ENCODE peak calls at places on chromosomes 13 and 19, in seven cellular contexts. M is GM23338, R is GM23248, N is neural progenitor cell, E is OCI-LY7, J is SK-N-SH, Z is HCT116. B is an unnamed sample.

GRCh38 chr13:95058680-95059079 is 242.6 kb downstream of the ABCC4 start:
- DNase-seq in J (no peak), E (no peak), M (no peak), R (no peak), N (no peak), Z (no peak), B (no peak)

GRCh38 chr19:34075661-34076091 is 96.6 kb upstream of the LSM14A start:
- DNase-seq in E (no peak), J (no peak), N (no peak), M (no peak), R (peak; percentile 15), Z (no peak), B (no peak)

GRCh38 chr13:41915096-41915495 is 45.8 kb downstream of the VWA8 start:
- DNase-seq in J (no peak), Z (no peak), R (peak; percentile 52), N (no peak), E (no peak), M (no peak), B (no peak)

GRCh38 chr13:66402071-66402470 is 828.1 kb downstream of the PCDH9 start:
- DNase-seq in M (no peak), N (no peak), Z (no peak), E (no peak), R (no peak), J (no peak), B (no peak)

GRCh38 chr19:56995298-56995697 is 124.5 kb upstream of the USP29 start:
- DNase-seq in R (no peak), E (no peak), N (no peak), M (no peak), J (no peak), Z (no peak), B (no peak)

GRCh38 chr19:40006273-40006691 is 9.4 kb downstream of the ZNF546 start:
- DNase-seq in N (no peak), R (peak; percentile 81), M (no peak), E (no peak), J (no peak), Z (no peak), B (no peak)

GRCh38 chr13:32168136-32168535 is 136.6 kb downstream of the FRY start:
- DNase-seq in R (no peak), J (no peak), M (no peak), Z (no peak), N (no peak), E (no peak), B (no peak)

GRCh38 chr19:19752760-19753403 is 20.0 kb upstream of the ZNF14 start:
- DNase-seq in M (no peak), Z (no peak), R (no peak), J (peak; percentile 18), E (no peak), N (no peak), B (no peak)

GRCh38 chr19:50921391-50922315 is 10.5 kb upstream of the KLK4 start:
- DNase-seq in N (peak; percentile 34), Z (no peak), J (no peak), M (peak; percentile 36), R (no peak), E (no peak), B (no peak)

GRCh38 chr13:76004411-76004810 is 368.3 kb downstream of the LMO7 start:
- DNase-seq in N (no peak), M (no peak), Z (no peak), J (no peak), R (no peak), E (no peak), B (no peak)

GRCh38 chr13:44730099-44730498 is 154.0 kb upstream of the TSC22D1 start:
- DNase-seq in M (no peak), R (no peak), J (no peak), N (no peak), Z (no peak), E (no peak), B (no peak)
- TF ChIP-seq EZH2phosphoT487 in M (no peak), R (no peak), J (no peak), N (no peak), Z (no peak), E (no peak), B (no peak)

GRCh38 chr13:25869941-25870340 is 181.9 kb downstream of the SHISA2 start:
- DNase-seq in J (no peak), M (no peak), Z (no peak), E (no peak), R (no peak), N (no peak), B (no peak)

GRCh38 chr13:25868483-25868882 is 183.3 kb downstream of the SHISA2 start:
- DNase-seq in Z (no peak), M (no peak), N (no peak), R (no peak), J (no peak), E (no peak), B (no peak)

GRCh38 chr13:25872871-25873607 is 178.8 kb downstream of the SHISA2 start:
- DNase-seq in N (no peak), Z (no peak), M (no peak), E (no peak), R (no peak), J (no peak), B (no peak)

GRCh38 chr13:25874064-25874737 is 177.6 kb downstream of the SHISA2 start:
- DNase-seq in E (no peak), J (no peak), M (no peak), N (no peak), R (no peak), Z (no peak), B (no peak)

DNA sequence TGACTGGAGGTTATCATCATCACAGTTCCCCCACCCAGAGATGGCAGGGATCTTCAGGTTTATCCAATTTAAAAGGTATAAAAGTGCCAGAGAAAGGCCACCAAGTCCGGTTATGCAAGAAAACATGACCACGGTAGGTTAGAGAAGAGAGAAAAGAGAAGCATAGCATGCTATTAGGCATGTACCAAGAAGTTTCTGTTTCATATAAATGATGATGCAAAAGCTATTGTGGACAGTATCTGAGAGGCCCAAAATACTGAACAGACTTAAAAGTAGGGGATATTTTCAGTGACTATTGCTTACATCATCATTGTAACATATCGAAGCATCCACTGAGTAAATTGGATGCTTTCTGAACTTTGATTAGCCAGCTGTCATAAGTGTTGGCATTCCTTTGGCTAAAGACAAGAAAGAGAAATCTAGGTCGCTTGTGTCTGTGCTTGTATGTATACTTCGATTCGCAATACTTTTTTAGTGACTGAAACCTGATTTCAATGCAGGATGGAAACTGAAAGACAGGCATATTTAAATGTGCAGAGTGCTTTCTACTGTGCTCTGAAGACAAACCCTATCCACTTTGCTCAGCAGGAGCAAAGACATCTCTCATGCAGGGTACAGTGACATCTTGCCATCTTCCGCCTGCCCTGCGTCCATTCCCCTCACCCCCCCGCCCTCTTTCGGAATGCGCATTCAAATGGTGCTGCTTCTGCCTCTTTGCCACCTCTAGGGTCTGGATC is 180.3 kb downstream of the SHISA2 start:
- DNase-seq in E (no peak), J (no peak), M (no peak), Z (no peak), R (no peak), N (no peak), B (no peak)
- H3K4me2 ChIP-seq in E (no peak overlapping the region), J (no peak overlapping the region), M (no peak overlapping the region), Z (no peak overlapping the region), R (no peak overlapping the region), N (no peak overlapping the region), B (no peak overlapping the region)

GRCh38 chr13:98260357-98261164 is 83.5 kb upstream of the RNF113B start:
- DNase-seq in M (no peak), N (peak; percentile 42), E (no peak), J (peak; percentile 32), Z (no peak), R (no peak), B (no peak)

GRCh38 chr13:98263841-98264240 is 86.8 kb upstream of the RNF113B start:
- DNase-seq in M (no peak), R (no peak), Z (no peak), N (no peak), J (no peak), E (no peak), B (no peak)

GRCh38 chr13:98258226-98258625 is 81.2 kb upstream of the RNF113B start:
- DNase-seq in N (no peak), J (no peak), E (no peak), M (no peak), Z (no peak), R (no peak), B (no peak)

GRCh38 chr13:98262307-98262706 is 85.2 kb upstream of the RNF113B start:
- DNase-seq in N (no peak), J (no peak), E (no peak), M (no peak), R (no peak), Z (no peak), B (no peak)

DNA sequence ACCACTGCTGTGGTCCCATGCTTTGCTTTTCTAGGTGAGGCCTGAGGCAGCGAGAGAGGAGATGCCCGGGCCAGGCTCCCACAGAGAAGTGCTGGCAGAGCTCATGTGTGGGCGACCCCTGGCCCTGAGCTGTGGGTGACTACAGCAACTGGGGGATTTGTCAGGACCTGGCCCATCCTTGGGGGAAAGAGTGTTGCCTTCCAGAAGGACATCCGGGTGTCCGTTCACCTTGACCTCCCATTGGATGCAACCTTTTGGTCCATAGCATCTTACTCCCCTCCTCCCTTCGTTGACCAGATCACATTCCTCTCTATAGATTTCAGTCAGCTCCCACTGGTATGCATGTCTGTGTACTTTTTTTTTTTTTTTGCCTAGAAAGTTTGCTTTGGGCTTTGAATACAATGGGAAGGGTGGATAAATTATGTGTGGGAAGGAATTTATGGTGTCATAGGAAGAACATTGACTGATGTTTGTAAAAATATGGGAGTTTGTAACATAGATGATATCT is 84.2 kb upstream of the RNF113B start:
- DNase-seq in R (no peak), J (no peak), Z (no peak), M (no peak), E (no peak), N (no peak), B (no peak)
- H3K4me1 ChIP-seq in R (peaks cover 2% of the 10 kb centered on the region), J (peaks cover 1% of the 10 kb centered on the region), Z (peaks cover 5% of the 10 kb centered on the region), M (peaks cover 3% of the 10 kb centered on the region), E (no peaks in the 10 kb centered on the region), N (peaks cover 24% of the 10 kb centered on the region), B (peaks cover 15% of the 10 kb centered on the region)

GRCh38 chr13:25252770-25253169 is 34.5 kb downstream of the MTMR6 start:
- DNase-seq in Z (no peak), R (no peak), E (no peak), N (no peak), M (no peak), J (no peak), B (no peak)

GRCh38 chr13:25247345-25247744 is 39.9 kb downstream of the MTMR6 start:
- DNase-seq in E (peak; percentile 15), M (no peak), N (no peak), Z (no peak), R (no peak), J (no peak), B (no peak)

GRCh38 chr13:25248071-25248470 is 39.2 kb downstream of the MTMR6 start:
- DNase-seq in J (no peak), M (no peak), N (no peak), R (no peak), Z (no peak), E (no peak), B (no peak)

GRCh38 chr13:25252229-25252628 is 35.1 kb downstream of the MTMR6 start:
- DNase-seq in J (no peak), R (no peak), E (no peak), M (no peak), Z (no peak), N (no peak), B (no peak)

DNA sequence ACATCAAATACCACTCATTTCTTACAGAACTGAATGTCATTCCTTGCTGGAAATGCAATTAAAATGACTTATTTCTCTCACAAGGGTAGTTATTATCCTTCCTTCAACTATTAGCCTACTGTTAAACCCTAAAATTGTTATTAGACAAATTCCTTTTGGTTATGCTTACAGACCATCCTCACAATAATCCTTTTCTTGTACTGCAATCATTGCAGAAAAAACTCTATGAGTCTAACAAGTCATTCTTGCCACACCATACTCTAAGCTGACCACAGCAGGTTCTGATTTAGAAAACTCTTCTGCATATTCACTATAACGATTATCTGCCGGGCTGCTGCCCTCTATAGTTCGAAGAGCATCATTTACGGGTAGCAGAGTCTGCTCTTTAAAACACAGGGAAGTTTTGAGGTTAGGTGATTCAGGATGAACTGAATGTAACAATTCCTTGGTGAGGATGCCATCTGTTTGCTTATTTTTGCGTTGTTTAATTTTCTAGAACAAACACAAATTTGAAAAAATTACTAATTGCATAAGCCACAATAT is 38.2 kb downstream of the MTMR6 start:
- DNase-seq in R (peak; percentile 85), N (peak; percentile 53), Z (no peak), J (peak; percentile 22), E (peak; percentile 49), M (peak; percentile 68), B (peak; percentile 43)
- TF ChIP-seq EZH2phosphoT487 in R (no peak), N (no peak), Z (no peak), J (no peak), E (no peak), M (no peak), B (no peak)